ENCODE peak calls at places on chromosome 4, in ten cellular contexts. E is omental fat pad; H is EL; S is AG09309; P is SW 1271; C is fibroblast of mammary gland; J is stimulated activated CD4-positive, alpha-beta T cell treated with anti-CD3 and anti-CD28 coated beads, Interleukin-1b, Interleukin-23, amount 100 ng/mL, for 24 hours; A is AG08396; L is BJ; X is smooth muscle cell of the brain vasculature. D is an unnamed sample.

GRCh38 chr4:25500626-25501318 is 123.7 kb downstream of the ANAPC4 start:
- DNase-seq in P (no peak), C (no peak), E (no peak), S (no peak), L (no peak), H (no peak), X (no peak), J (no peak), A (no peak), D (no peak)

GRCh38 chr4:159075531-159075932 is 27.3 kb upstream of the RAPGEF2 start:
- DNase-seq in X (no peak), S (peak), H (peak), P (no peak), L (no peak), C (peak), E (no peak), A (peak), J (no peak), D (no peak)

GRCh38 chr4:113758361-113758760 is 3.2 kb downstream of the CAMK2D start:
- DNase-seq in A (peak), E (no peak), L (peak), P (peak), H (peak), X (no peak), C (peak), S (peak), J (no peak), D (no peak)

GRCh38 chr4:38169524-38169923 is 209.3 kb downstream of the PTTG2 start:
- DNase-seq in H (no peak), E (no peak), A (no peak), P (peak), L (no peak), C (no peak), S (no peak), J (no peak), X (no peak), D (no peak)

GRCh38 chr4:142345909-142346308 is 500.2 kb downstream of the INPP4B start:
- DNase-seq in H (no peak), A (no peak), E (no peak), X (no peak), C (no peak), J (no peak), P (no peak), S (no peak), L (no peak), D (no peak)

GRCh38 chr4:82761249-82761648 is 37.3 kb downstream of the SCD5 start:
- DNase-seq in A (no peak), L (no peak), S (peak), H (no peak), C (peak), P (no peak), J (no peak), X (no peak), E (no peak), D (no peak)

GRCh38 chr4:56465599-56466295 is 1.7 kb upstream of the SRP72 start:
- DNase-seq in H (peak), S (no peak), A (no peak), X (no peak), E (no peak), L (no peak), C (peak), J (no peak), P (no peak), D (no peak)

GRCh38 chr4:1183985-1184773 is 11.8 kb upstream of the SPON2 start:
- DNase-seq in C (no peak), H (no peak), X (no peak), L (no peak), A (peak), J (no peak), P (no peak), S (no peak), E (no peak), D (no peak)

GRCh38 chr4:76449362-76449767 is 14.3 kb downstream of the SHROOM3 start:
- DNase-seq in P (no peak), J (no peak), H (no peak), L (no peak), E (no peak), X (no peak), A (no peak), S (no peak), C (no peak), D (no peak)

GRCh38 chr4:28834120-28834519 is 1886.0 kb upstream of the PCDH7 start:
- DNase-seq in S (no peak), J (no peak), H (no peak), C (no peak), E (no peak), A (no peak), X (no peak), L (no peak), P (no peak), D (no peak)

GRCh38 chr4:5391492-5391891 is 316.9 kb downstream of the EVC2 start:
- DNase-seq in J (no peak), A (no peak), C (no peak), S (no peak), H (peak), P (no peak), X (no peak), L (no peak), E (no peak), D (no peak)

GRCh38 chr4:155011163-155011825 is 197.1 kb upstream of the NPY2R start:
- DNase-seq in C (no peak), S (no peak), P (no peak), A (no peak), E (no peak), H (no peak), L (no peak), J (no peak), X (no peak), D (no peak)

GRCh38 chr4:189828298-189828697 is 112.4 kb upstream of the FRG1 start:
- DNase-seq in C (no peak), H (no peak), S (no peak), A (no peak), L (no peak), E (no peak), J (no peak), X (no peak), P (no peak), D (no peak)

GRCh38 chr4:182494103-182494502 is 250.9 kb downstream of the TENM3 start:
- DNase-seq in E (no peak), A (no peak), H (no peak), L (no peak), P (no peak), C (no peak), J (no peak), X (no peak), S (no peak), D (no peak)

GRCh38 chr4:156201050-156201449 is 247.4 kb upstream of the CTSO start:
- DNase-seq in C (no peak), L (no peak), E (no peak), X (no peak), P (no peak), A (no peak), J (no peak), H (no peak), S (no peak), D (no peak)

GRCh38 chr4:3332498-3332897 is 39.7 kb downstream of the RGS12 start:
- DNase-seq in X (no peak), S (no peak), J (no peak), A (no peak), E (no peak), C (no peak), H (no peak), L (no peak), P (no peak), D (no peak)

GRCh38 chr4:152273343-152273742 is 262.5 kb downstream of the FBXW7 start:
- DNase-seq in L (peak), P (no peak), S (no peak), A (no peak), X (no peak), J (no peak), E (no peak), H (peak), C (peak), D (no peak)

GRCh38 chr4:145909773-145910172 is 28.9 kb downstream of the ZNF827 start:
- DNase-seq in P (no peak), H (no peak), X (no peak), A (no peak), S (no peak), C (peak), L (no peak), J (no peak), E (no peak), D (no peak)

GRCh38 chr4:119039779-119040178 is 95.9 kb upstream of the MYOZ2 start:
- DNase-seq in L (no peak), H (no peak), E (no peak), S (no peak), X (no peak), J (no peak), C (no peak), A (no peak), P (no peak), D (no peak)

GRCh38 chr4:42568610-42569207 is 88.2 kb downstream of the ATP8A1 start:
- DNase-seq in C (peak), H (peak), E (peak), L (peak), P (peak), A (peak), J (peak), X (peak), S (peak), D (no peak)

GRCh38 chr4:141896687-141897086 is 260.3 kb downstream of the IL15 start:
- DNase-seq in J (no peak), C (peak), S (no peak), H (peak), X (no peak), P (no peak), E (no peak), L (no peak), A (no peak), D (no peak)

GRCh38 chr4:153409412-153409811 is 56.7 kb upstream of the TMEM131L start:
- DNase-seq in C (peak), P (no peak), S (no peak), E (no peak), X (no peak), H (peak), A (peak), J (no peak), L (no peak), D (no peak)

GRCh38 chr4:15395342-15395741 is 32.5 kb upstream of the C1QTNF7 start:
- DNase-seq in J (no peak), S (no peak), E (no peak), X (no peak), A (no peak), C (no peak), H (no peak), L (no peak), P (no peak), D (no peak)

GRCh38 chr4:76982638-76983579 is 33.4 kb downstream of the SEPTIN11 start:
- DNase-seq in L (no peak), X (no peak), S (no peak), E (no peak), H (peak), J (no peak), A (no peak), P (no peak), C (peak), D (no peak)

GRCh38 chr4:102036016-102036415 is 245.5 kb downstream of the BANK1 start:
- DNase-seq in E (no peak), H (no peak), S (no peak), C (no peak), A (no peak), X (no peak), L (no peak), P (no peak), J (no peak), D (no peak)

GRCh38 chr4:173001571-173001970 is 167.0 kb upstream of the GALNT7 start:
- DNase-seq in J (no peak), X (no peak), E (no peak), P (no peak), A (no peak), H (peak), L (no peak), S (no peak), C (peak), D (no peak)

GRCh38 chr4:74400395-74400794 is 35.5 kb downstream of the EREG start:
- DNase-seq in H (no peak), P (no peak), L (no peak), S (no peak), X (no peak), E (no peak), J (no peak), C (no peak), A (no peak), D (no peak)

GRCh38 chr4:61678297-61678696 is 478.2 kb downstream of the ADGRL3 start:
- DNase-seq in A (no peak), C (no peak), H (no peak), S (no peak), X (no peak), J (no peak), L (no peak), E (no peak), P (no peak), D (no peak)

GRCh38 chr4:8419222-8420041 is 21.1 kb downstream of the ACOX3 start:
- DNase-seq in P (no peak), X (no peak), C (peak), A (no peak), E (no peak), J (peak), H (peak), L (no peak), S (peak), D (no peak)

D was measured in brain pericyte.